ENCODE peak calls at places on chromosomes 5 and 9, in seven cellular contexts. V is lung, C is right cardiac atrium, B is HepG2, F is GM12878, J is upper lobe of right lung, X is pancreas. G is an unnamed sample.

GRCh38 chr5:173229966-173230740 is 4.9 kb downstream of the NKX2-5 start:
- ATAC-seq in V (no peak), C (peak; percentile 12), B (no peak), F (no peak), J (no peak), X (no peak), G (no peak)

GRCh38 chr9:99811598-99812383 is 9.9 kb upstream of the NR4A3 start:
- ATAC-seq in V (no peak), C (no peak), B (no peak), F (peak; percentile 89), J (no peak), X (no peak), G (no peak)

GRCh38 chr9:77952641-77953341 is 78.8 kb downstream of the GNAQ start:
- ATAC-seq in V (no peak), C (peak; percentile 79), B (no peak), F (peak; percentile 15), J (peak; percentile 56), X (peak; percentile 44), G (peak; percentile 68)

GRCh38 chr9:105238302-105238701 is 6.1 kb upstream of the SLC44A1 start:
- ATAC-seq in V (no peak), C (no peak), B (no peak), F (no peak), J (no peak), X (peak; percentile 73), G (no peak)

GRCh38 chr5:151706906-151707305 is 20.2 kb upstream of the SPARC start:
- ATAC-seq in V (no peak), C (no peak), B (no peak), F (no peak), J (no peak), X (no peak), G (no peak)

GRCh38 chr5:56060276-56061110 is 65.7 kb upstream of the IL6ST start:
- ATAC-seq in V (no peak), C (no peak), B (no peak), F (peak; percentile 32), J (no peak), X (no peak), G (no peak)

GRCh38 chr5:67623078-67623477 is 426.5 kb upstream of the CD180 start:
- ATAC-seq in V (no peak), C (peak; percentile 51), B (no peak), F (no peak), J (no peak), X (no peak), G (no peak)

GRCh38 chr5:26847041-26847736 is 191.2 kb downstream of the CDH9 start:
- ATAC-seq in V (no peak), C (no peak), B (peak; percentile 79), F (no peak), J (no peak), X (no peak), G (no peak)

GRCh38 chr5:76331139-76331538 is 71.9 kb upstream of the IQGAP2 start:
- ATAC-seq in V (no peak), C (no peak), B (no peak), F (peak; percentile 31), J (no peak), X (no peak), G (no peak)

GRCh38 chr9:76516350-76516749 is 57.4 kb downstream of the GCNT1 start:
- ATAC-seq in V (no peak), C (peak; percentile 92), B (no peak), F (no peak), J (no peak), X (no peak), G (no peak)

GRCh38 chr5:94847019-94847418 is 228.6 kb downstream of the SLF1 start:
- ATAC-seq in V (no peak), C (no peak), B (no peak), F (no peak), J (no peak), X (no peak), G (no peak)

GRCh38 chr9:97514531-97514930 is 13.1 kb downstream of the TMOD1 start:
- ATAC-seq in V (no peak), C (peak; percentile 46), B (no peak), F (no peak), J (no peak), X (peak; percentile 45), G (peak; percentile 8)

GRCh38 chr9:68668127-68668526 is 36.9 kb upstream of the PIP5K1B start:
- ATAC-seq in V (no peak), C (no peak), B (no peak), F (peak; percentile 42), J (no peak), X (no peak), G (no peak)

GRCh38 chr9:132994410-132995120 is 16.1 kb downstream of the GFI1B start:
- ATAC-seq in V (peak; percentile 32), C (peak; percentile 5), B (peak; percentile 46), F (peak; percentile 80), J (peak; percentile 73), X (peak; percentile 26), G (no peak)

GRCh38 chr5:152595327-152595890 is 190.3 kb upstream of the NMUR2 start:
- ATAC-seq in V (no peak), C (no peak), B (no peak), F (no peak), J (no peak), X (no peak), G (no peak)

GRCh38 chr9:69645488-69645887 is 26.7 kb downstream of the APBA1 start:
- ATAC-seq in V (peak; percentile 77), C (peak; percentile 67), B (peak; percentile 64), F (peak; percentile 30), J (peak; percentile 96), X (peak; percentile 98), G (no peak)

GRCh38 chr5:132771559-132771998 is 5.5 kb downstream of the SEPTIN8 start:
- ATAC-seq in V (no peak), C (peak; percentile 42), B (peak; percentile 83), F (no peak), J (peak; percentile 21), X (peak; percentile 19), G (peak; percentile 57)

GRCh38 chr9:31908158-31908890 is 476.1 kb upstream of the ACO1 start:
- ATAC-seq in V (no peak), C (no peak), B (no peak), F (peak; percentile 60), J (no peak), X (no peak), G (no peak)

GRCh38 chr5:175579742-175580432 is 78.0 kb upstream of the HRH2 start:
- ATAC-seq in V (no peak), C (no peak), B (no peak), F (no peak), J (no peak), X (no peak), G (no peak)

GRCh38 chr5:9536717-9537116 is 9.2 kb downstream of the SEMA5A start:
- ATAC-seq in V (no peak), C (no peak), B (no peak), F (no peak), J (no peak), X (no peak), G (no peak)

DNA sequence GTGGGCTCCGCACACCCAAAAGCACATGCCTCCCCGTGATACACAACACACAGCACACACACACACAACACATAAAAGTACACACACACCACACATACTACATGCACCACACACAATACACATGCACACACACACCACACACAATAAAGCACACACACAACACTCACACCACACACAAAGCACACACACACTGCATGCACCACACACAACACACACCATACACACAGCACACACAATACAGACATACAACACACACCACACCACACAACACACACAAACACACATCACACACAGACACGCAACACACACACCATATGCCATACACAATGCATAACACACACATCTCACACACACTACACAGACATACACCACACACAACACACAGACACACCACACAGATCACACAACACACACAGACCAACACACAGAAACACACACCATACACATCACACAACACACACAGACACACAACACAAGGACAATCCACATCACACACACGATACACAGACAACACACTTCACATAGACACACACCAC is 3.4 kb upstream of the CCDC187 start:
- ATAC-seq in V (no peak), C (no peak), B (no peak), F (no peak), J (no peak), X (no peak), G (no peak)
- H3K4me1 ChIP-seq in V (no peaks in the 10 kb centered on the region), C (no peaks in the 10 kb centered on the region), B (peaks cover 56% of the 10 kb centered on the region), F (peaks cover 3% of the 10 kb centered on the region), J (no peaks in the 10 kb centered on the region), X (no peaks in the 10 kb centered on the region), G (no peaks in the 10 kb centered on the region)

DNA sequence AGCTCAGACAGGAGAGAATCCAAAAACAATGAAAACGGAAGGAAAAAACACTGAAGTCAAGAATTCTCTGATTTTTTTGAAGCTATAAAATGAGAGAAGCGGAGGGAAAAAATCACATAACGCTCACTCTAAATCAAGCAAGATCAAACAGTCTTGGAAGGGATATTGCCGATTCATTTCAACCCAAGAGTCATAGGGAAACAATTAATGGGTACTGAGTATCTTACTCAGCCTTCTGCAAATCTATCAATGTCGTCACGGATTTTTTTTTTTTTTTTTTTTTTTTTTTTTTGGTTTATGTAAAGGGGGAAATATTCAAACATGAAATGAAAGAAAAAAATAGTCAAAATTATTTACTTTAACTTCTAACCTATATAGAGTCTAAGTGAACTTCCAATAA is 9.5 kb downstream of the MEF2C start:
- ATAC-seq in V (no peak), C (no peak), B (no peak), F (no peak), J (no peak), X (no peak), G (no peak)
- H3K4me1 ChIP-seq in V (peaks cover 1% of the 10 kb centered on the region), C (peaks cover 2% of the 10 kb centered on the region), B (no peaks in the 10 kb centered on the region), F (no peaks in the 10 kb centered on the region), J (peaks cover 21% of the 10 kb centered on the region), X (no peaks in the 10 kb centered on the region), G (peaks cover 42% of the 10 kb centered on the region)

GRCh38 chr9:35114113-35114847 is 1.4 kb downstream of the ATOSB start:
- ATAC-seq in V (peak; percentile 2), C (peak; percentile 42), B (peak; percentile 3), F (peak; percentile 7), J (peak; percentile 22), X (no peak), G (peak; percentile 24)

GRCh38 chr9:35116539-35116897 is 856 bp upstream of the ATOSB start:
- ATAC-seq in V (no peak), C (peak; percentile 3), B (peak; percentile 20), F (no peak), J (no peak), X (peak; percentile 4), G (no peak)

GRCh38 chr9:35116898-35117551 is 1.4 kb upstream of the ATOSB start:
- ATAC-seq in V (peak; percentile 72), C (peak; percentile 81), B (peak; percentile 84), F (peak; percentile 79), J (peak; percentile 78), X (peak; percentile 83), G (peak; percentile 74)

GRCh38 chr9:35115680-35116538 is at the start of gene ATOSB:
- ATAC-seq in V (peak; percentile 60), C (peak; percentile 77), B (peak; percentile 80), F (peak; percentile 82), J (peak; percentile 72), X (peak; percentile 78), G (peak; percentile 73)

DNA sequence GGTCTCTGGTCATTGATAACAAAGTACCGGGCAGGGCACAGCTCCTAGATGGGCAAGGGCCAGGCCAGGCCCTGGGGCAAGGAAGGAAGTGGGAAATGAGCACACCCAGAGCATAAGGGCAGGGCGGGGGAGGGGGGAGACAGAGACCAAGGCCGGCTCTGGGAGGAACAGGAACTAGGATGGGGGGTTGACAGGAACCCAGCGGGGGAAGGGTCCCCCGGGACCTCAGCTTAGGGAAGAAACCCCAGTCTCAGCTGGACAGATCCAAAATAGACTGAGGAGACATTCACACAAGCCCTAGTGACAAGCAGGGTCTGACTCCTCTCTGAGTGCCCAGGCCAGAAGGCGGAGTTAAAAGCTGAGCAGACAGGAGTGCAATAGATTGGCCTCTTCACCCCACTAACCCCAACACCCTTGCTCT is 731 bp downstream of the ATOSB start:
- ATAC-seq in V (no peak), C (peak; percentile 4), B (peak; percentile 5), F (peak; percentile 10), J (peak; percentile 19), X (no peak), G (no peak)
- H3K4me1 ChIP-seq in V (peaks cover 21% of the 10 kb centered on the region), C (peaks cover 14% of the 10 kb centered on the region), B (peaks cover 45% of the 10 kb centered on the region), F (peaks cover 30% of the 10 kb centered on the region), J (peaks cover 55% of the 10 kb centered on the region), X (peaks cover 31% of the 10 kb centered on the region), G (peaks cover 10% of the 10 kb centered on the region)

GRCh38 chr9:89638897-89639296 is 34.1 kb downstream of the GADD45G start:
- ATAC-seq in V (no peak), C (peak; percentile 3), B (no peak), F (no peak), J (no peak), X (no peak), G (no peak)
- H3K4me1 ChIP-seq in V (peaks cover 14% of the 10 kb centered on the region), C (peaks cover 12% of the 10 kb centered on the region), B (no peaks in the 10 kb centered on the region), F (no peaks in the 10 kb centered on the region), J (peaks cover 28% of the 10 kb centered on the region), X (peaks cover 12% of the 10 kb centered on the region), G (peaks cover 60% of the 10 kb centered on the region)